ENCODE peak calls at places on chromosomes 6 and 20, in four cellular contexts. A is activated CD4-positive, alpha-beta T cell treated with anti-CD3 and anti-CD28 coated beads, Interleukin-2, amount 10 ng/mL, durations not matched to agents 7 days and 5 days; P is endothelial cell; T is amygdala. X is an unnamed sample.
A peak's percentile ranks its signal among the peaks of the same experiment; 100 is the strongest.

GRCh38 chr6:157867155-157867559 is 44.1 kb downstream of the SNX9 start:
- DNase-seq in P (no peak), A (peak; percentile 26), T (no peak), X (peak; percentile 26)

GRCh38 chr6:38136547-38136946 is 317.0 kb downstream of the ZFAND3 start:
- DNase-seq in P (no peak), A (no peak), T (no peak), X (no peak)

GRCh38 chr6:1136415-1136774 is 175.5 kb upstream of the FOXQ1 start:
- DNase-seq in T (peak; percentile 25), P (no peak), A (no peak), X (peak; percentile 90)

GRCh38 chr6:4256969-4257368 is 121.6 kb upstream of the ECI2 start:
- DNase-seq in T (no peak), A (no peak), P (no peak), X (no peak)

GRCh38 chr20:41524980-41525613 is 93.1 kb downstream of the CHD6 start:
- DNase-seq in T (peak; percentile 42), A (no peak), P (peak; percentile 11), X (peak; percentile 66)

GRCh38 chr20:48616481-48616880 is 211.3 kb downstream of the PREX1 start:
- DNase-seq in P (no peak), A (no peak), T (no peak), X (no peak)

GRCh38 chr6:112233864-112234263 is 20.5 kb downstream of the LAMA4 start:
- DNase-seq in A (no peak), T (no peak), P (no peak), X (peak; percentile 85)

GRCh38 chr6:148296746-148297145 is 45.9 kb upstream of the SASH1 start:
- DNase-seq in A (no peak), T (no peak), P (no peak), X (peak; percentile 42)

GRCh38 chr6:83592770-83593394 is 80.5 kb downstream of the PRSS35 start:
- DNase-seq in T (no peak), P (peak; percentile 14), A (no peak), X (no peak)

GRCh38 chr20:53598140-53599038 is 4.8 kb upstream of the ZNF217 start:
- DNase-seq in P (no peak), A (no peak), T (no peak), X (no peak)

GRCh38 chr6:151493495-151494234 is at the start of gene CCDC170:
- DNase-seq in P (peak; percentile 68), A (no peak), T (peak; percentile 32), X (no peak)

GRCh38 chr20:50428463-50428828 is 81.7 kb upstream of the PTPN1 start:
- DNase-seq in A (no peak), T (no peak), P (no peak), X (no peak)

GRCh38 chr6:135251964-135252429 is 70.9 kb downstream of the MYB start:
- DNase-seq in P (no peak), A (no peak), T (no peak), X (peak; percentile 48)

GRCh38 chr6:13614126-13614925 is 809 bp upstream of the NOL7 start:
- DNase-seq in P (peak; percentile 63), A (no peak), T (no peak), X (peak; percentile 30)

GRCh38 chr6:166561766-166562165 is 24.7 kb downstream of the RAMACL start:
- DNase-seq in A (no peak), P (no peak), T (no peak), X (peak; percentile 91)

GRCh38 chr6:6220718-6221117 is 99.7 kb downstream of the F13A1 start:
- DNase-seq in P (no peak), A (no peak), T (no peak), X (no peak)

GRCh38 chr6:11367638-11368199 is 135.3 kb upstream of the NEDD9 start:
- DNase-seq in T (no peak), P (no peak), A (no peak), X (no peak)

GRCh38 chr6:42131531-42131930 is 10.9 kb downstream of the C6orf132 start:
- DNase-seq in A (no peak), P (no peak), T (no peak), X (peak; percentile 76)